ENCODE peak calls at places on chromosomes 2 and 18, in ten cellular contexts. P, K, U, R, W, X, G, F, S and V are unnamed samples.

GRCh38 chr2:195498176-195498575 is 158.8 kb upstream of the SLC39A10 start:
- DNase-seq in P (peak; percentile 64), K (no peak), U (no peak), R (peak; percentile 64), W (no peak), X (peak; percentile 52), G (peak; percentile 92), F (peak; percentile 33), S (peak; percentile 56), V (no peak)

GRCh38 chr2:214117054-214117453 is 293.8 kb upstream of the VWC2L start:
- DNase-seq in P (no peak), K (no peak), U (no peak), R (no peak), W (no peak), X (no peak), G (no peak), F (no peak), S (no peak), V (no peak)

GRCh38 chr2:15173506-15173905 is 387.6 kb downstream of the NBAS start:
- DNase-seq in P (no peak), K (no peak), U (no peak), R (no peak), W (no peak), X (no peak), G (no peak), F (no peak), S (no peak), V (no peak)

GRCh38 chr18:24413148-24413547 is 13.3 kb upstream of the IMPACT start:
- DNase-seq in P (no peak), K (no peak), U (no peak), R (no peak), W (no peak), X (no peak), G (no peak), F (peak; percentile 9), S (peak; percentile 23), V (no peak)

GRCh38 chr2:118319271-118319684 is 231.0 kb downstream of the INSIG2 start:
- DNase-seq in P (no peak), K (no peak), U (no peak), R (no peak), W (no peak), X (no peak), G (no peak), F (no peak), S (no peak), V (no peak)

GRCh38 chr2:97693476-97693875 is 19.9 kb upstream of the ZAP70 start:
- DNase-seq in P (no peak), K (peak; percentile 65), U (no peak), R (no peak), W (no peak), X (no peak), G (peak; percentile 21), F (no peak), S (peak; percentile 27), V (no peak)

GRCh38 chr2:233977296-233977837 is 60.2 kb downstream of the TRPM8 start:
- DNase-seq in P (no peak), K (no peak), U (no peak), R (no peak), W (peak; percentile 39), X (no peak), G (no peak), F (peak; percentile 49), S (no peak), V (no peak)

GRCh38 chr2:148887349-148888002 is 12.4 kb downstream of the KIF5C start:
- DNase-seq in P (no peak), K (no peak), U (no peak), R (no peak), W (no peak), X (no peak), G (no peak), F (no peak), S (no peak), V (no peak)

GRCh38 chr2:240733803-240734495 is 42.3 kb downstream of the AQP12A start:
- DNase-seq in P (no peak), K (no peak), U (no peak), R (peak; percentile 19), W (no peak), X (no peak), G (no peak), F (peak; percentile 38), S (no peak), V (no peak)

GRCh38 chr2:109185338-109185737 is 56.3 kb downstream of the SH3RF3 start:
- DNase-seq in P (no peak), K (no peak), U (no peak), R (no peak), W (no peak), X (no peak), G (no peak), F (peak; percentile 27), S (no peak), V (no peak)

GRCh38 chr2:4882421-4882820 is 809.8 kb upstream of the SOX11 start:
- DNase-seq in P (no peak), K (no peak), U (no peak), R (no peak), W (no peak), X (no peak), G (no peak), F (no peak), S (no peak), V (no peak)

GRCh38 chr2:85458611-85459563 is 40.4 kb downstream of the SH2D6 start:
- DNase-seq in P (no peak), K (no peak), U (no peak), R (no peak), W (no peak), X (no peak), G (no peak), F (no peak), S (no peak), V (no peak)

GRCh38 chr18:37218022-37218590 is 347.5 kb downstream of the CELF4 start:
- DNase-seq in P (no peak), K (no peak), U (no peak), R (no peak), W (no peak), X (no peak), G (no peak), F (no peak), S (no peak), V (no peak)

GRCh38 chr2:237739101-237739500 is 59.5 kb upstream of the RBM44 start:
- DNase-seq in P (no peak), K (no peak), U (no peak), R (no peak), W (no peak), X (no peak), G (no peak), F (no peak), S (no peak), V (no peak)

GRCh38 chr2:217798743-217799552 is 203.8 kb downstream of the TNS1 start:
- DNase-seq in P (no peak), K (no peak), U (no peak), R (no peak), W (no peak), X (no peak), G (peak; percentile 60), F (no peak), S (no peak), V (peak; percentile 58)

GRCh38 chr18:24778810-24779418 is 318.5 kb downstream of the HRH4 start:
- DNase-seq in P (no peak), K (no peak), U (no peak), R (no peak), W (no peak), X (no peak), G (peak; percentile 70), F (no peak), S (no peak), V (no peak)

GRCh38 chr2:187499941-187500532 is 52.0 kb upstream of the CALCRL start:
- DNase-seq in P (peak; percentile 74), K (no peak), U (no peak), R (peak; percentile 20), W (no peak), X (peak; percentile 88), G (peak; percentile 81), F (peak; percentile 74), S (peak; percentile 74), V (peak; percentile 51)

GRCh38 chr2:46796031-46796430 is 119.6 kb downstream of the MCFD2 start:
- DNase-seq in P (no peak), K (no peak), U (no peak), R (no peak), W (no peak), X (no peak), G (no peak), F (no peak), S (no peak), V (no peak)
- TF ChIP-seq CTCF in P (no peak), K (no peak), U (no peak), R (no peak), W (no peak), X (no peak), G (no peak), F (no peak), S (no peak), V (no peak)

GRCh38 chr2:3127279-3127690 is 250.3 kb downstream of the EIPR1 start:
- DNase-seq in P (no peak), K (no peak), U (no peak), R (no peak), W (no peak), X (no peak), G (no peak), F (no peak), S (no peak), V (no peak)
- H3K27ac ChIP-seq in P (no peak overlapping the region), K (no peak overlapping the region), U (no peak overlapping the region), R (no peak overlapping the region), W (no peak overlapping the region), X (no peak overlapping the region), G (no peak overlapping the region), F (no peak overlapping the region), S (no peak overlapping the region), V (no peak overlapping the region)

DNA sequence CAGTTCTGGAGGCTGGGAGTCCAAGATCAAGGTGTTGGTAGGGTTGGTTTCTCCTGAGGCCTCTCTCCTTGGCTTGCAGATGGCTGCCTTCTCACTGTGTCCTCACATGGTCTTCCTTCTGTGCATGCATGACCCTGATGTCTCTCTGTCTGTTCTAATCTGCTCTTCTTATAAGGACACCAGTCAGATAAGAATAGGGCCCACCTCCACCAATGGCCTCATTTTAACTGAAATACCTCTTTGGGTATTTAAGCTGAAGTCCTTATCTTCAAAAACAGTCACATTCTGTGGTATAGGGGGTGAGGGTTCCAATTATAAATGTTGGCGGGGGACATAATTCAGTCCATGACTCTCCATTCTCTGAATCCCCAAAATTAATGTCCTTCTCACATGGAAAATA is 20.7 kb upstream of the CNOT11 start:
- DNase-seq in P (no peak), K (no peak), U (no peak), R (no peak), W (no peak), X (no peak), G (no peak), F (no peak), S (no peak), V (no peak)
- H3K9me3 ChIP-seq in P (no peaks in the 10 kb centered on the region), K (no peaks in the 10 kb centered on the region), U (peaks cover 2% of the 10 kb centered on the region), R (no peaks in the 10 kb centered on the region), W (no peaks in the 10 kb centered on the region), X (no peaks in the 10 kb centered on the region), G (peaks cover 6% of the 10 kb centered on the region), F (peaks cover 2% of the 10 kb centered on the region), S (no peaks in the 10 kb centered on the region), V (no peaks in the 10 kb centered on the region)

DNA sequence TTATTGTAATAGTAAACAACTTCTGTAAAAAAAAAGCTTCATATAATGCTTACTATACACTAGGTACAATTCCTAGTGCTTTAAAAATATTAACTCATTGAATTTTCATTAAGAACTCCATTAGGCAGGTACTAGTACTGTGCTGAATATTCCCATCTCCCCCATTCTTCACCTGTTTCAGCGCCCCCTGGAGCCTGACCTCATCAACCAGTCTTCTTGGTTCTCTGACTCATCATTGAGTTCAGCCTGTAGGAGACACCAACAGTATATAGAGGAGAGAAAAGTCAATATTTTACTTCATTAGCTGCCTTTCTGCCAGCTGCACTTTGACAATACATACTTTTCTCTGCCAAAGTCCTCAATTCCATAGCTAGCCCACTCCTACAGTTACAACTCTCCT is 1009.9 kb upstream of the KLHL29 start:
- DNase-seq in P (no peak), K (no peak), U (no peak), R (no peak), W (no peak), X (no peak), G (no peak), F (peak; percentile 3), S (no peak), V (no peak)
- TF ChIP-seq CTCF in P (no peak), K (no peak), U (no peak), R (no peak), W (no peak), X (no peak), G (no peak), F (no peak), S (no peak), V (no peak)